ENCODE peak calls at places on chromosomes 7 and 10, in four cellular contexts. One of them, this sample, is unnamed. For H3K9me3, the result is how much of the 10 kb centered on the place peaks cover.

GRCh38 chr7:33809218-33809617 is 96.1 kb upstream of the BMPER start:
- DNase-seq in upper lobe of right lung: no peak
- DNase-seq in stomach: no peak
- DNase-seq in tibial nerve: no peak
- DNase-seq in this sample: no peak

GRCh38 chr10:125333209-125333591 is 172.8 kb upstream of the CTBP2 start:
- DNase-seq in stomach: no peak
- DNase-seq in tibial nerve: no peak
- DNase-seq in upper lobe of right lung: no peak
- DNase-seq in this sample: no peak

GRCh38 chr7:117791877-117792780 is 81.1 kb downstream of the CTTNBP2 start:
- DNase-seq in upper lobe of right lung: no peak
- DNase-seq in stomach: no peak
- DNase-seq in tibial nerve: no peak
- DNase-seq in this sample: no peak

GRCh38 chr10:118007773-118008172 is 39.0 kb downstream of the RAB11FIP2 start:
- DNase-seq in tibial nerve: no peak
- DNase-seq in upper lobe of right lung: no peak
- DNase-seq in stomach: no peak
- DNase-seq in this sample: no peak

GRCh38 chr10:35334297-35334696 is 2.0 kb upstream of the CCNY start:
- DNase-seq in tibial nerve: no peak
- DNase-seq in upper lobe of right lung: no peak
- DNase-seq in stomach: no peak
- DNase-seq in this sample: no peak

GRCh38 chr10:32963102-32963501 is 5.1 kb upstream of the ITGB1 start:
- DNase-seq in tibial nerve: no peak
- DNase-seq in stomach: no peak
- DNase-seq in upper lobe of right lung: no peak
- DNase-seq in this sample: no peak

GRCh38 chr7:95794917-95795515 is 22.7 kb downstream of the DYNC1I1 start:
- DNase-seq in stomach: no peak
- DNase-seq in upper lobe of right lung: no peak
- DNase-seq in tibial nerve: no peak
- DNase-seq in this sample: no peak

GRCh38 chr7:44072364-44073231 is 7.2 kb upstream of the PGAM2 start:
- DNase-seq in tibial nerve: peak
- DNase-seq in upper lobe of right lung: no peak
- DNase-seq in stomach: peak
- DNase-seq in this sample: peak

DNA sequence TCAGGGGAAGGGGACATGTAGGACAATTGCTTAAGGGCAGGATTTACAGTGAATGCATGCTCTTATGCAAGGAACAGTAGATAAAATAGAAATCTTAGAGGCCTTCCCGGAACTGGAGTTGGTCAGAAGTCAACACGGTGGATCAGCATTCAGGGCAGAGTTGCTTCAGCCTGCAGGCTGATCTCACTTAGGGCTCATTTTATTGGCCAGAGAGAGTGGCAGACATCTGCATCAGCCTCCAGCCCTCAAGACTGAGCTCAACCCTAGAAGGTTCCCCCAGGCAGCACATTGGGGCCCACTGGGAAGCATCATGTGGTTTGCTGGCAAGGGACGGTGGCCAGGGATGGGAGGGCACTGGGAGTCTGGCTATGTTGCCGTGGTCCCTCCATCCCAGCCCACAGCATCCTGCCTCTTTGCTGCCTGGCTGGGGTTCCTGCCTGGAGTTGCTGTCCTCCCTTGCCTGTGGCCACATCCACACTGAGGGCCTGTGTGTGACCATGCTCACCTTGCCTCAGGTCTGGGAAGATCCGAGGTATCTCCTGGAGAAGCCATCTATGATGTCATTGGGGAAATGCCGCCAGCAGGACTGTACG is 13.0 kb downstream of the SCART1 start:
- DNase-seq in upper lobe of right lung: no peak
- DNase-seq in stomach: no peak
- DNase-seq in tibial nerve: no peak
- DNase-seq in this sample: no peak
- H3K9me3 ChIP-seq in upper lobe of right lung: under half
- H3K9me3 ChIP-seq in stomach: under half
- H3K9me3 ChIP-seq in tibial nerve: under half
- H3K9me3 ChIP-seq in this sample: under half

GRCh38 chr7:78018541-78019456 is 220.2 kb downstream of the PHTF2 start:
- DNase-seq in tibial nerve: peak
- DNase-seq in stomach: no peak
- DNase-seq in upper lobe of right lung: peak
- DNase-seq in this sample: peak
- TF ChIP-seq CTCF in tibial nerve: no peak
- TF ChIP-seq CTCF in stomach: no peak
- TF ChIP-seq CTCF in upper lobe of right lung: peak
- TF ChIP-seq CTCF in this sample: no peak

GRCh38 chr7:140230862-140231778 is 54.3 kb upstream of the KDM7A start:
- DNase-seq in upper lobe of right lung: peak
- DNase-seq in tibial nerve: peak
- DNase-seq in stomach: peak
- DNase-seq in this sample: peak
- H3K27ac ChIP-seq in upper lobe of right lung: peak
- H3K27ac ChIP-seq in tibial nerve: peak
- H3K27ac ChIP-seq in stomach: peak
- H3K27ac ChIP-seq in this sample: peak

DNA sequence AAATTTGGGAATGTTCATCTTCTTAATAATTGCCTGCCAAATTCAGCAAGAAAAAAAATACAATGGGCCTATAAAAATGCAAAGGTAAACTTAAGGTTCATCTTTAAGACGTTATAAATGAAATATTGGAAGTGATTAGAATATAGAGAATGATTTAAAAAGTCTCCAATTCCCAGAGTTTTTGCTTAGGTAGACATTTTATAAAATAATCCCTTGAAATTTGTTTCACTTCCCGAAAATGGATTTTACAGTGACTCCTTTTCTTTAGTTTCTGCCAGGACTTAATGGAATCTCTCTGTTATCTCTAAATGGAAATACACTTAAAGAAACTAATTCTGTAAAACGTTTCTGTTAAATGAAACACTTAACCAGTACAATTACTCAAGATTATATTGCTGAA is 544.2 kb upstream of the TEX47 start:
- DNase-seq in stomach: no peak
- DNase-seq in upper lobe of right lung: no peak
- DNase-seq in tibial nerve: no peak
- DNase-seq in this sample: no peak
- H3K9me3 ChIP-seq in stomach: under half
- H3K9me3 ChIP-seq in upper lobe of right lung: under half
- H3K9me3 ChIP-seq in tibial nerve: under half
- H3K9me3 ChIP-seq in this sample: under half

GRCh38 chr7:142303650-142304049 is 45.8 kb upstream of the PRSS58 start:
- DNase-seq in upper lobe of right lung: no peak
- DNase-seq in stomach: no peak
- DNase-seq in tibial nerve: no peak
- DNase-seq in this sample: no peak
- TF ChIP-seq CTCF in upper lobe of right lung: peak
- TF ChIP-seq CTCF in stomach: no peak
- TF ChIP-seq CTCF in tibial nerve: no peak
- TF ChIP-seq CTCF in this sample: no peak

GRCh38 chr10:122475130-122475529 is 13.8 kb downstream of the HTRA1 start:
- DNase-seq in tibial nerve: no peak
- DNase-seq in upper lobe of right lung: no peak
- DNase-seq in stomach: no peak
- DNase-seq in this sample: no peak
- H3K27ac ChIP-seq in tibial nerve: peak
- H3K27ac ChIP-seq in upper lobe of right lung: no peak
- H3K27ac ChIP-seq in stomach: no peak
- H3K27ac ChIP-seq in this sample: no peak

GRCh38 chr7:158308001-158308400 is 279.6 kb downstream of the PTPRN2 start:
- DNase-seq in tibial nerve: no peak
- DNase-seq in upper lobe of right lung: no peak
- DNase-seq in stomach: no peak
- DNase-seq in this sample: no peak
- H3K9me3 ChIP-seq in tibial nerve: under half
- H3K9me3 ChIP-seq in upper lobe of right lung: under half
- H3K9me3 ChIP-seq in stomach: under half
- H3K9me3 ChIP-seq in this sample: under half

GRCh38 chr7:137916980-137917645 is 70.3 kb upstream of the DGKI start:
- DNase-seq in upper lobe of right lung: no peak
- DNase-seq in tibial nerve: no peak
- DNase-seq in stomach: no peak
- DNase-seq in this sample: no peak
- TF ChIP-seq CTCF in upper lobe of right lung: no peak
- TF ChIP-seq CTCF in tibial nerve: no peak
- TF ChIP-seq CTCF in stomach: no peak
- TF ChIP-seq CTCF in this sample: no peak

GRCh38 chr7:116561697-116562483 is 37.1 kb downstream of the CAV1 start:
- DNase-seq in tibial nerve: no peak
- DNase-seq in upper lobe of right lung: no peak
- DNase-seq in stomach: no peak
- DNase-seq in this sample: no peak

GRCh38 chr7:116562529-116563121 is 37.8 kb downstream of the CAV1 start:
- DNase-seq in tibial nerve: no peak
- DNase-seq in stomach: no peak
- DNase-seq in upper lobe of right lung: no peak
- DNase-seq in this sample: no peak

GRCh38 chr7:116557901-116558300 is 33.1 kb downstream of the CAV1 start:
- DNase-seq in upper lobe of right lung: no peak
- DNase-seq in stomach: no peak
- DNase-seq in tibial nerve: no peak
- DNase-seq in this sample: no peak

GRCh38 chr7:116557066-116557585 is 32.3 kb downstream of the CAV1 start:
- DNase-seq in upper lobe of right lung: no peak
- DNase-seq in stomach: no peak
- DNase-seq in tibial nerve: no peak
- DNase-seq in this sample: no peak

GRCh38 chr7:116560021-116560970 is 35.5 kb downstream of the CAV1 start:
- DNase-seq in tibial nerve: no peak
- DNase-seq in upper lobe of right lung: no peak
- DNase-seq in stomach: no peak
- DNase-seq in this sample: no peak
- H3K27ac ChIP-seq in tibial nerve: peak
- H3K27ac ChIP-seq in upper lobe of right lung: no peak
- H3K27ac ChIP-seq in stomach: no peak
- H3K27ac ChIP-seq in this sample: no peak